ENCODE peak calls at places on chromosomes 7 and 10, in nine cellular contexts. J is GM12878, Q is A549, N is HepG2, P is tibial nerve, D is suprapubic skin, H is stomach, M is H1, B is upper lobe of left lung. X is an unnamed sample.

GRCh38 chr7:133910761-133911160 is 216.4 kb upstream of the LRGUK start:
- DNase-seq in J (no peak), Q (no peak), N (no peak), P (no peak), D (no peak), H (no peak), M (no peak), B (no peak), X (no peak)

GRCh38 chr7:11539853-11540252 is 292.1 kb downstream of the THSD7A start:
- DNase-seq in J (no peak), Q (no peak), N (no peak), P (no peak), D (no peak), H (no peak), M (no peak), B (no peak), X (no peak)

GRCh38 chr10:24821986-24822385 is 98.3 kb upstream of the ARHGAP21 start:
- DNase-seq in J (no peak), Q (peak), N (peak), P (no peak), D (no peak), H (no peak), M (no peak), B (no peak), X (no peak)

GRCh38 chr7:156475666-156476065 is 164.9 kb upstream of the RNF32 start:
- DNase-seq in J (no peak), Q (peak), N (no peak), P (no peak), D (no peak), H (no peak), M (no peak), B (peak), X (peak)

GRCh38 chr10:3433988-3434387 is 261.4 kb upstream of the PITRM1 start:
- DNase-seq in J (no peak), Q (no peak), N (no peak), P (no peak), D (no peak), H (no peak), M (no peak), B (no peak), X (no peak)

GRCh38 chr7:53983505-53983904 is 558.7 kb upstream of the VSTM2A start:
- DNase-seq in J (no peak), Q (no peak), N (no peak), P (no peak), D (no peak), H (no peak), M (no peak), B (no peak), X (no peak)

GRCh38 chr7:129875745-129876411 is 76.9 kb downstream of the UBE2H start:
- DNase-seq in J (no peak), Q (peak), N (no peak), P (no peak), D (no peak), H (no peak), M (no peak), B (no peak), X (no peak)

GRCh38 chr10:17617031-17617911 is at the start of gene HACD1:
- DNase-seq in J (no peak), Q (peak), N (peak), P (no peak), D (peak), H (peak), M (peak), B (peak), X (peak)

GRCh38 chr10:109887776-109888175 is 35.5 kb downstream of the XPNPEP1 start:
- DNase-seq in J (no peak), Q (no peak), N (no peak), P (no peak), D (no peak), H (peak), M (no peak), B (no peak), X (no peak)

GRCh38 chr10:132725202-132725601 is 60.7 kb downstream of the NKX6-2 start:
- DNase-seq in J (no peak), Q (no peak), N (no peak), P (no peak), D (no peak), H (no peak), M (no peak), B (no peak), X (no peak)

GRCh38 chr7:78063758-78064157 is 265.2 kb downstream of the PHTF2 start:
- DNase-seq in J (no peak), Q (no peak), N (no peak), P (no peak), D (no peak), H (no peak), M (no peak), B (no peak), X (no peak)

GRCh38 chr7:116525298-116525912 is 569 bp downstream of the CAV1 start:
- DNase-seq in J (no peak), Q (no peak), N (no peak), P (peak), D (peak), H (peak), M (no peak), B (peak), X (peak)

GRCh38 chr7:127907110-127907509 is 124.1 kb downstream of the LRRC4 start:
- DNase-seq in J (no peak), Q (no peak), N (no peak), P (no peak), D (no peak), H (no peak), M (no peak), B (no peak), X (no peak)

GRCh38 chr10:38094923-38095574 is 912 bp downstream of the ZNF37A start:
- DNase-seq in J (no peak), Q (peak), N (no peak), P (no peak), D (no peak), H (no peak), M (peak), B (no peak), X (peak)

GRCh38 chr7:143015102-143015501 is 11.8 kb downstream of the OR9A2 start:
- DNase-seq in J (peak), Q (no peak), N (no peak), P (no peak), D (no peak), H (no peak), M (no peak), B (no peak), X (no peak)

GRCh38 chr10:123603130-123603529 is 63.0 kb upstream of the GPR26 start:
- DNase-seq in J (no peak), Q (no peak), N (no peak), P (no peak), D (no peak), H (no peak), M (no peak), B (no peak), X (no peak)

GRCh38 chr7:229184-229964 is 37.0 kb downstream of the FAM20C start:
- DNase-seq in J (no peak), Q (no peak), N (no peak), P (peak), D (peak), H (peak), M (no peak), B (peak), X (peak)

GRCh38 chr7:97818066-97818663 is 54.0 kb downstream of the ASNS start:
- DNase-seq in J (no peak), Q (no peak), N (no peak), P (no peak), D (no peak), H (no peak), M (no peak), B (no peak), X (no peak)

GRCh38 chr10:133309720-133310398 is 1.1 kb downstream of the ZNF511 start:
- DNase-seq in J (no peak), Q (no peak), N (no peak), P (no peak), D (no peak), H (peak), M (no peak), B (peak), X (peak)

GRCh38 chr7:31487476-31487875 is 26.4 kb upstream of the ITPRID1 start:
- DNase-seq in J (no peak), Q (no peak), N (no peak), P (no peak), D (no peak), H (no peak), M (no peak), B (no peak), X (no peak)

GRCh38 chr10:36608866-36609265 is 516.5 kb upstream of the ANKRD30A start:
- DNase-seq in J (no peak), Q (no peak), N (no peak), P (no peak), D (no peak), H (no peak), M (no peak), B (no peak), X (no peak)

GRCh38 chr10:125091891-125092290 is 68.5 kb downstream of the CTBP2 start:
- DNase-seq in J (no peak), Q (no peak), N (no peak), P (no peak), D (no peak), H (no peak), M (no peak), B (no peak), X (no peak)

GRCh38 chr7:158650821-158651225 is 53.8 kb downstream of the NCAPG2 start:
- DNase-seq in J (no peak), Q (no peak), N (no peak), P (no peak), D (no peak), H (no peak), M (no peak), B (no peak), X (no peak)

GRCh38 chr10:61588770-61589211 is 73.9 kb upstream of the CABCOCO1 start:
- DNase-seq in J (no peak), Q (no peak), N (no peak), P (no peak), D (no peak), H (no peak), M (no peak), B (peak), X (no peak)

GRCh38 chr7:33873518-33873917 is 31.8 kb upstream of the BMPER start:
- DNase-seq in J (no peak), Q (no peak), N (no peak), P (no peak), D (no peak), H (no peak), M (no peak), B (no peak), X (no peak)

GRCh38 chr7:50531401-50531906 is 33.8 kb downstream of the DDC start:
- DNase-seq in J (no peak), Q (no peak), N (peak), P (no peak), D (no peak), H (no peak), M (no peak), B (no peak), X (no peak)

GRCh38 chr7:831596-832291 is 532 bp upstream of the SUN1 start:
- DNase-seq in J (peak), Q (peak), N (peak), P (no peak), D (no peak), H (no peak), M (no peak), B (no peak), X (no peak)

GRCh38 chr10:110107430-110107829 is 99.6 kb downstream of the ADD3 start:
- DNase-seq in J (no peak), Q (no peak), N (no peak), P (no peak), D (no peak), H (no peak), M (no peak), B (no peak), X (no peak)

GRCh38 chr7:43110790-43111362 is 1.6 kb upstream of the HECW1 start:
- DNase-seq in J (no peak), Q (no peak), N (no peak), P (no peak), D (no peak), H (no peak), M (no peak), B (no peak), X (no peak)

GRCh38 chr7:131521651-131522163 is 34.7 kb downstream of the PODXL start:
- DNase-seq in J (no peak), Q (no peak), N (no peak), P (no peak), D (peak), H (peak), M (no peak), B (peak), X (peak)

GRCh38 chr10:98195132-98195531 is 60.7 kb downstream of the R3HCC1L start:
- DNase-seq in J (peak), Q (no peak), N (no peak), P (no peak), D (no peak), H (no peak), M (no peak), B (no peak), X (no peak)

GRCh38 chr10:99888623-99889022 is 106.2 kb downstream of the ABCC2 start:
- DNase-seq in J (no peak), Q (no peak), N (no peak), P (no peak), D (no peak), H (no peak), M (no peak), B (no peak), X (no peak)

GRCh38 chr7:22486597-22486996 is 13.4 kb downstream of the STEAP1B start:
- DNase-seq in J (no peak), Q (no peak), N (no peak), P (no peak), D (no peak), H (no peak), M (no peak), B (no peak), X (no peak)

GRCh38 chr7:46930336-46930735 is 651.6 kb downstream of the TNS3 start:
- DNase-seq in J (no peak), Q (peak), N (no peak), P (no peak), D (no peak), H (no peak), M (no peak), B (no peak), X (peak)

GRCh38 chr10:110811791-110812581 is 59.7 kb upstream of the PDCD4 start:
- DNase-seq in J (no peak), Q (no peak), N (no peak), P (no peak), D (no peak), H (peak), M (no peak), B (no peak), X (no peak)

GRCh38 chr10:131448171-131448570 is 136.7 kb upstream of the TCERG1L start:
- DNase-seq in J (no peak), Q (no peak), N (no peak), P (no peak), D (no peak), H (no peak), M (peak), B (no peak), X (no peak)

GRCh38 chr10:73911553-73912004 is 647 bp downstream of the PLAU start:
- DNase-seq in J (no peak), Q (no peak), N (no peak), P (no peak), D (peak), H (no peak), M (no peak), B (peak), X (no peak)

GRCh38 chr10:47030191-47030698 is 119.0 kb downstream of the PTPN20 start:
- DNase-seq in J (no peak), Q (no peak), N (no peak), P (no peak), D (peak), H (peak), M (peak), B (peak), X (no peak)

GRCh38 chr7:129225206-129225930 is 538 bp downstream of the AHCYL2 start:
- DNase-seq in J (no peak), Q (peak), N (peak), P (peak), D (peak), H (peak), M (peak), B (peak), X (peak)

GRCh38 chr10:114405011-114405350 is 679 bp upstream of the AFAP1L2 start:
- DNase-seq in J (no peak), Q (peak), N (no peak), P (no peak), D (no peak), H (peak), M (no peak), B (no peak), X (no peak)

GRCh38 chr10:114402871-114403544 is 1.3 kb downstream of the AFAP1L2 start:
- DNase-seq in J (no peak), Q (no peak), N (no peak), P (no peak), D (no peak), H (no peak), M (no peak), B (no peak), X (no peak)

GRCh38 chr10:114402233-114402632 is 2.1 kb downstream of the AFAP1L2 start:
- DNase-seq in J (no peak), Q (no peak), N (no peak), P (no peak), D (no peak), H (no peak), M (no peak), B (no peak), X (no peak)

GRCh38 chr10:114404171-114405010 is at the start of gene AFAP1L2:
- DNase-seq in J (no peak), Q (peak), N (no peak), P (no peak), D (no peak), H (peak), M (peak), B (no peak), X (peak)

GRCh38 chr10:114403545-114404161 is 649 bp downstream of the AFAP1L2 start:
- DNase-seq in J (no peak), Q (peak), N (no peak), P (peak), D (no peak), H (no peak), M (peak), B (no peak), X (peak)
- TF ChIP-seq CTCF in J (no peak), Q (peak), N (no peak), P (peak), D (no peak), H (no peak), M (peak), B (no peak), X (peak)

GRCh38 chr7:21041666-21042065 is 255.0 kb upstream of the SP8 start:
- DNase-seq in J (no peak), Q (no peak), N (no peak), P (no peak), D (no peak), H (no peak), M (peak), B (no peak), X (no peak)
- TF ChIP-seq EP300 in J (no peak), Q (no peak), N (no peak), P (no peak), D (no peak), H (no peak), M (no peak), B (no peak), X (no peak)

DNA sequence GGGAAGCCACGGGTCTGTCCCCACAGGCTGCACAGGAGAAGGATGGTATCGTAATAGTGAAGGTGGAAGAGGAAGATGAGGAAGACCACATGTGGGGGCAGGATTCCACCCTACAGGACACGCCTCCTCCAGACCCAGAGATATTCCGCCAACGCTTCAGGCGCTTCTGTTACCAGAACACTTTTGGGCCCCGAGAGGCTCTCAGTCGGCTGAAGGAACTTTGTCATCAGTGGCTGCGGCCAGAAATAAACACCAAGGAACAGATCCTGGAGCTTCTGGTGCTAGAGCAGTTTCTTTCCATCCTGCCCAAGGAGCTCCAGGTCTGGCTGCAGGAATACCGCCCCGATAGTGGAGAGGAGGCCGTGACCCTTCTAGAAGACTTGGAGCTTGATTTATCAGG is 8.1 kb downstream of the ZKSCAN1 start:
- DNase-seq in J (no peak), Q (no peak), N (no peak), P (no peak), D (no peak), H (no peak), M (no peak), B (no peak), X (no peak)
- H3K27ac ChIP-seq in J (no peak), Q (no peak), N (no peak), P (no peak), D (peak), H (peak), M (no peak), B (no peak), X (no peak)

DNA sequence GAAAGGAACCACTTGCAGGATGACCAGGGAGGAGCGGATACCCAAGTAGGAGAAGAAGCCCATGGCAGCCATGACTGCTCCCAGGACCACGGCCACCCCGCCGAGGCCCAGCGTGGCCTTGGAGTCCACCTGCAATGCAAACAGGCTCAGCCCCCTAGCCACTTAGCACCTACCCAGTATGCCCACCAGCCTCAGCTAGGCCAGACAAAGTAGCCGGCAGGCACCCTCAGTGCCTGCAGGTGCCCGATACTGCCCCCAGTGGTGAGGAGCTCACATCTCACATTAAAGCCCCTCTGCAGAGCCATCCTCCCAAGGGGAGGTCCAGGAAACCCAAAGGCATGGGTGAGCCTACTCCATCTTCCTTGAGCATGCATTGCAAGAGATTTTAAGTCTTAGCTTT is 6.6 kb downstream of the NPC1L1 start:
- DNase-seq in J (no peak), Q (peak), N (peak), P (no peak), D (no peak), H (no peak), M (peak), B (no peak), X (no peak)
- TF ChIP-seq CTCF in J (peak), Q (peak), N (peak), P (peak), D (no peak), H (no peak), M (peak), B (no peak), X (no peak)

GRCh38 chr7:73758581-73759138 is 11.4 kb downstream of the CLDN3 start:
- DNase-seq in J (no peak), Q (no peak), N (no peak), P (no peak), D (no peak), H (no peak), M (no peak), B (no peak), X (no peak)

GRCh38 chr7:73766556-73767229 is 3.4 kb downstream of the CLDN3 start:
- DNase-seq in J (no peak), Q (no peak), N (no peak), P (no peak), D (no peak), H (no peak), M (no peak), B (no peak), X (no peak)

GRCh38 chr7:73762659-73762999 is 7.4 kb downstream of the CLDN3 start:
- DNase-seq in J (no peak), Q (no peak), N (no peak), P (no peak), D (no peak), H (no peak), M (no peak), B (no peak), X (no peak)

GRCh38 chr7:73761854-73762658 is 8.0 kb downstream of the CLDN3 start:
- DNase-seq in J (no peak), Q (no peak), N (no peak), P (no peak), D (no peak), H (no peak), M (peak), B (no peak), X (no peak)
- TF ChIP-seq EP300 in J (no peak), Q (no peak), N (no peak), P (no peak), D (no peak), H (no peak), M (no peak), B (no peak), X (no peak)

X was measured in ovary.